ENCODE peak calls at places on chromosome 19, in seven cellular contexts. H, Y, N, Q, I, U and L are unnamed samples.
A peak's percentile ranks its signal among the peaks of the same experiment; 100 is the strongest.

GRCh38 chr19:38441660-38442348 is 8.3 kb downstream of the RYR1 start:
- DNase-seq in H (no peak), Y (no peak), N (no peak), Q (peak; percentile 6), I (no peak), U (no peak), L (peak; percentile 8)

GRCh38 chr19:5343848-5344247 is 3.2 kb upstream of the PTPRS start:
- DNase-seq in H (peak; percentile 22), Y (no peak), N (no peak), Q (peak; percentile 59), I (no peak), U (no peak), L (peak; percentile 40)

GRCh38 chr19:38081547-38082255 is 142.3 kb downstream of the DPF1 start:
- DNase-seq in H (no peak), Y (no peak), N (no peak), Q (no peak), I (no peak), U (no peak), L (no peak)

GRCh38 chr19:27972291-27973040 is 1240.5 kb downstream of the UQCRFS1 start:
- DNase-seq in H (peak; percentile 35), Y (no peak), N (no peak), Q (no peak), I (no peak), U (peak; percentile 45), L (peak; percentile 17)

GRCh38 chr19:14015454-14016035 is 9.4 kb upstream of the RFX1 start:
- DNase-seq in H (no peak), Y (no peak), N (no peak), Q (no peak), I (peak; percentile 70), U (no peak), L (no peak)

GRCh38 chr19:52494518-52494917 is 33.0 kb upstream of the ZNF808 start:
- DNase-seq in H (no peak), Y (no peak), N (no peak), Q (no peak), I (no peak), U (peak; percentile 1), L (no peak)

GRCh38 chr19:10852098-10852800 is 4.0 kb downstream of the C19orf38 start:
- DNase-seq in H (peak; percentile 49), Y (no peak), N (no peak), Q (peak; percentile 27), I (no peak), U (peak; percentile 51), L (peak; percentile 50)

GRCh38 chr19:35162471-35163326 is 8.2 kb downstream of the FXYD5 start:
- DNase-seq in H (no peak), Y (no peak), N (no peak), Q (peak; percentile 74), I (no peak), U (no peak), L (no peak)

GRCh38 chr19:33868076-33868735 is 71.5 kb downstream of the KCTD15 start:
- DNase-seq in H (no peak), Y (no peak), N (no peak), Q (no peak), I (no peak), U (no peak), L (no peak)

GRCh38 chr19:16191216-16191908 is 6.2 kb downstream of the FAM32A start:
- DNase-seq in H (no peak), Y (no peak), N (no peak), Q (no peak), I (no peak), U (no peak), L (no peak)

GRCh38 chr19:1210227-1210538 is 4.6 kb downstream of the STK11 start:
- DNase-seq in H (no peak), Y (no peak), N (no peak), Q (no peak), I (no peak), U (no peak), L (no peak)

GRCh38 chr19:46372901-46373572 is 26.1 kb downstream of the PPP5C start:
- DNase-seq in H (peak; percentile 62), Y (peak; percentile 57), N (no peak), Q (peak; percentile 88), I (no peak), U (peak; percentile 18), L (peak; percentile 66)

GRCh38 chr19:45113628-45114027 is 20.6 kb downstream of the PPP1R37 start:
- DNase-seq in H (no peak), Y (no peak), N (no peak), Q (no peak), I (no peak), U (no peak), L (no peak)

GRCh38 chr19:38145627-38146026 is 78.4 kb downstream of the DPF1 start:
- DNase-seq in H (peak; percentile 53), Y (no peak), N (no peak), Q (peak; percentile 27), I (no peak), U (no peak), L (peak; percentile 64)

GRCh38 chr19:15184776-15185175 is 16.0 kb downstream of the NOTCH3 start:
- DNase-seq in H (no peak), Y (no peak), N (no peak), Q (no peak), I (no peak), U (no peak), L (no peak)

GRCh38 chr19:1935484-1936208 is 5.3 kb upstream of the CSNK1G2 start:
- DNase-seq in H (peak; percentile 52), Y (no peak), N (no peak), Q (peak; percentile 27), I (no peak), U (no peak), L (peak; percentile 84)

GRCh38 chr19:5974721-5975387 is 3.1 kb downstream of the RANBP3 start:
- DNase-seq in H (peak; percentile 41), Y (no peak), N (no peak), Q (no peak), I (no peak), U (no peak), L (no peak)

GRCh38 chr19:55930996-55931515 is 1.1 kb downstream of the NLRP13 start:
- DNase-seq in H (no peak), Y (no peak), N (no peak), Q (no peak), I (no peak), U (no peak), L (no peak)

GRCh38 chr19:14118165-14119051 is 846 bp upstream of the PRKACA start:
- DNase-seq in H (peak; percentile 78), Y (peak; percentile 87), N (peak; percentile 7), Q (peak; percentile 77), I (no peak), U (peak; percentile 28), L (peak; percentile 79)

GRCh38 chr19:47487551-47488515 is 3.8 kb upstream of the KPTN start:
- DNase-seq in H (no peak), Y (no peak), N (no peak), Q (no peak), I (no peak), U (no peak), L (no peak)

GRCh38 chr19:3423183-3423829 is 56.9 kb downstream of the NFIC start:
- DNase-seq in H (peak; percentile 41), Y (no peak), N (no peak), Q (no peak), I (no peak), U (peak; percentile 32), L (no peak)

GRCh38 chr19:48450441-48450840 is 4.7 kb downstream of the GRWD1 start:
- DNase-seq in H (no peak), Y (no peak), N (no peak), Q (no peak), I (no peak), U (no peak), L (no peak)

GRCh38 chr19:12733369-12733896 is 1.1 kb downstream of the TRIR start:
- DNase-seq in H (peak; percentile 74), Y (no peak), N (no peak), Q (peak; percentile 68), I (peak; percentile 59), U (no peak), L (peak; percentile 49)

GRCh38 chr19:48480151-48480475 is 10.9 kb downstream of the CYTH2 start:
- DNase-seq in H (peak; percentile 28), Y (peak; percentile 80), N (no peak), Q (no peak), I (no peak), U (no peak), L (no peak)

GRCh38 chr19:11152318-11153062 is 3.1 kb downstream of the SPC24 start:
- DNase-seq in H (peak; percentile 96), Y (peak; percentile 80), N (no peak), Q (peak; percentile 93), I (no peak), U (no peak), L (peak; percentile 90)

GRCh38 chr19:29873024-29873800 is 61.4 kb downstream of the CCNE1 start:
- DNase-seq in H (no peak), Y (peak; percentile 76), N (peak; percentile 32), Q (peak; percentile 23), I (peak; percentile 60), U (no peak), L (peak; percentile 13)

GRCh38 chr19:23095406-23095805 is 21.4 kb upstream of the ZNF730 start:
- DNase-seq in H (peak; percentile 7), Y (no peak), N (no peak), Q (no peak), I (no peak), U (no peak), L (no peak)

GRCh38 chr19:16200776-16201391 is 3.2 kb downstream of the AP1M1 start:
- DNase-seq in H (no peak), Y (no peak), N (no peak), Q (no peak), I (no peak), U (no peak), L (no peak)